ENCODE peak calls at places on chromosome 9, in five cellular contexts. V is SK-N-SH, O is K562, C is A549, T is GM12878. I is an unnamed sample.

GRCh38 chr9:99732715-99733114 is 89.0 kb upstream of the NR4A3 start:
- DNase-seq in O (no peak), T (no peak), C (no peak), V (no peak), I (no peak)

GRCh38 chr9:18700714-18701113 is 226.8 kb downstream of the ADAMTSL1 start:
- DNase-seq in C (no peak), V (no peak), O (no peak), T (no peak), I (no peak)

GRCh38 chr9:127910613-127911205 is 6.1 kb downstream of the ST6GALNAC4 start:
- DNase-seq in C (peak), O (no peak), T (no peak), V (no peak), I (peak)

GRCh38 chr9:121650220-121651013 is 1.0 kb upstream of the DAB2IP start:
- DNase-seq in O (peak), T (no peak), C (peak), V (peak), I (peak)

GRCh38 chr9:78866228-78867132 is 569.6 kb downstream of the PSAT1 start:
- DNase-seq in V (no peak), C (peak), T (no peak), O (no peak), I (peak)

GRCh38 chr9:109026306-109026705 is 13.0 kb upstream of the CTNNAL1 start:
- DNase-seq in T (no peak), O (no peak), C (no peak), V (no peak), I (no peak)

GRCh38 chr9:106310782-106311181 is 552.2 kb upstream of the ZNF462 start:
- DNase-seq in V (no peak), O (no peak), C (no peak), T (peak), I (no peak)

GRCh38 chr9:73153793-73154227 is 2.1 kb downstream of the ANXA1 start:
- DNase-seq in C (peak), T (no peak), O (peak), V (no peak), I (peak)

GRCh38 chr9:115142502-115143265 is 24.7 kb upstream of the TNC start:
- DNase-seq in T (no peak), C (no peak), V (no peak), O (no peak), I (no peak)

GRCh38 chr9:113658565-113658935 is 195.0 kb downstream of the RGS3 start:
- DNase-seq in C (no peak), V (no peak), T (no peak), O (no peak), I (no peak)

GRCh38 chr9:36625006-36625600 is 52.4 kb downstream of the MELK start:
- DNase-seq in C (peak), O (no peak), T (no peak), V (no peak), I (peak)

GRCh38 chr9:131214931-131215330 is 61.4 kb downstream of the FAM78A start:
- DNase-seq in T (no peak), O (no peak), V (no peak), C (no peak), I (no peak)

GRCh38 chr9:93133641-93134017 is 422 bp downstream of the NINJ1 start:
- DNase-seq in T (no peak), O (peak), C (peak), V (peak), I (peak)

GRCh38 chr9:77276799-77277198 is 99.5 kb downstream of the VPS13A start:
- DNase-seq in O (no peak), T (no peak), V (no peak), C (no peak), I (no peak)

GRCh38 chr9:70409800-70410199 is 4.7 kb downstream of the KLF9 start:
- DNase-seq in C (no peak), O (no peak), V (no peak), T (no peak), I (no peak)

GRCh38 chr9:28032178-28032532 is 458.9 kb upstream of the C9orf72 start:
- DNase-seq in V (peak), C (no peak), O (no peak), T (no peak), I (no peak)

GRCh38 chr9:71549023-71549422 is 219.3 kb downstream of the CEMIP2 start:
- DNase-seq in T (peak), O (no peak), C (no peak), V (no peak), I (no peak)

GRCh38 chr9:13292158-13292557 is 12.7 kb upstream of the MPDZ start:
- DNase-seq in O (no peak), T (no peak), C (no peak), V (no peak), I (no peak)

GRCh38 chr9:133727277-133727875 is 10.8 kb downstream of the SARDH start:
- DNase-seq in T (no peak), V (peak), C (no peak), O (no peak), I (no peak)

GRCh38 chr9:114263853-114264510 is 58.9 kb upstream of the ORM1 start:
- DNase-seq in C (no peak), T (no peak), V (no peak), O (peak), I (no peak)

GRCh38 chr9:129374651-129375050 is 196.6 kb upstream of the IER5L start:
- DNase-seq in O (no peak), V (no peak), C (no peak), T (no peak), I (no peak)

GRCh38 chr9:119154527-119154926 is 214.7 kb downstream of the BRINP1 start:
- DNase-seq in C (no peak), O (no peak), T (no peak), V (no peak), I (no peak)

GRCh38 chr9:36276840-36277239 is 18.6 kb upstream of the GNE start:
- DNase-seq in C (peak), T (no peak), V (no peak), O (peak), I (peak)

GRCh38 chr9:108953983-108954574 is 19.9 kb downstream of the ABITRAM start:
- DNase-seq in V (peak), C (peak), T (no peak), O (peak), I (peak)

GRCh38 chr9:91411096-91411771 is 12.4 kb downstream of the NFIL3 start:
- DNase-seq in T (no peak), V (no peak), O (no peak), C (no peak), I (peak)

GRCh38 chr9:73745598-73745997 is 593.9 kb downstream of the ANXA1 start:
- DNase-seq in C (no peak), O (no peak), T (no peak), V (no peak), I (no peak)

GRCh38 chr9:1047605-1048235 is 2.4 kb upstream of the DMRT2 start:
- DNase-seq in T (no peak), V (no peak), C (no peak), O (no peak), I (peak)
- TF ChIP-seq SMC3 in T (no peak), V (no peak), C (no peak), O (no peak), I (no peak)

GRCh38 chr9:38249587-38250210 is 142.8 kb upstream of the ALDH1B1 start:
- DNase-seq in T (no peak), C (no peak), V (no peak), O (no peak), I (no peak)

GRCh38 chr9:38244971-38245370 is 147.5 kb upstream of the ALDH1B1 start:
- DNase-seq in T (no peak), V (no peak), O (no peak), C (no peak), I (no peak)

GRCh38 chr9:38240051-38240450 is 152.5 kb upstream of the ALDH1B1 start:
- DNase-seq in C (no peak), T (no peak), O (no peak), V (no peak), I (no peak)

GRCh38 chr9:38246833-38247232 is 145.7 kb upstream of the ALDH1B1 start:
- DNase-seq in V (no peak), O (no peak), C (no peak), T (no peak), I (no peak)

GRCh38 chr9:38243993-38244392 is 148.5 kb upstream of the ALDH1B1 start:
- DNase-seq in C (no peak), T (no peak), V (peak), O (no peak), I (no peak)
- TF ChIP-seq RCOR1 in C (no peak), T (no peak), V (no peak), O (no peak), I (no peak)

GRCh38 chr9:22232971-22233370 is 213.7 kb upstream of the DMRTA1 start:
- DNase-seq in V (no peak), T (no peak), C (no peak), O (no peak), I (no peak)

GRCh38 chr9:22227986-22228385 is 218.6 kb upstream of the DMRTA1 start:
- DNase-seq in O (no peak), V (no peak), T (no peak), C (no peak), I (no peak)

GRCh38 chr9:22228542-22228941 is 218.1 kb upstream of the DMRTA1 start:
- DNase-seq in T (no peak), O (no peak), C (no peak), V (no peak), I (peak)

DNA sequence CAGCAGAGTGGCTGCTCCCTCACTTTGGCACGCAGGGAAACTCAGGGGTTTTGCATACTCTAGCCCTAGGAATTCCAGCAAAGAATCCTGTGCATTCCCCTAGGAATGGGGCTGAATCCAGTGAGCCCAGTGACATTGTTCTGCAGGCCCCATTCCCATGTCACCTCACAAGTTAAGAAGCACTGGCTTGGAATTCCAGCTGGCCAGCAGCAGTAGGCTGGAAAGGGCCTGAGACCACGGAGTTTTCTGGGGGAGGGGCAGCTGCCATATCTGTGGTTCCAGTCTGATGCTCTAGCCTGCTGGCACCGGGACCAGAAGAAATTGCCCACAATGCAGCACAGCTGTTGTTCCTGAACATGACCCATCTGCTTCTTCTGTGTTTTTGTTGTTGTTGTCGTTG is 217.6 kb upstream of the DMRTA1 start:
- DNase-seq in T (no peak), C (no peak), O (no peak), V (no peak), I (no peak)
- TF ChIP-seq SMC3 in T (no peak), C (no peak), O (no peak), V (no peak), I (no peak)

DNA sequence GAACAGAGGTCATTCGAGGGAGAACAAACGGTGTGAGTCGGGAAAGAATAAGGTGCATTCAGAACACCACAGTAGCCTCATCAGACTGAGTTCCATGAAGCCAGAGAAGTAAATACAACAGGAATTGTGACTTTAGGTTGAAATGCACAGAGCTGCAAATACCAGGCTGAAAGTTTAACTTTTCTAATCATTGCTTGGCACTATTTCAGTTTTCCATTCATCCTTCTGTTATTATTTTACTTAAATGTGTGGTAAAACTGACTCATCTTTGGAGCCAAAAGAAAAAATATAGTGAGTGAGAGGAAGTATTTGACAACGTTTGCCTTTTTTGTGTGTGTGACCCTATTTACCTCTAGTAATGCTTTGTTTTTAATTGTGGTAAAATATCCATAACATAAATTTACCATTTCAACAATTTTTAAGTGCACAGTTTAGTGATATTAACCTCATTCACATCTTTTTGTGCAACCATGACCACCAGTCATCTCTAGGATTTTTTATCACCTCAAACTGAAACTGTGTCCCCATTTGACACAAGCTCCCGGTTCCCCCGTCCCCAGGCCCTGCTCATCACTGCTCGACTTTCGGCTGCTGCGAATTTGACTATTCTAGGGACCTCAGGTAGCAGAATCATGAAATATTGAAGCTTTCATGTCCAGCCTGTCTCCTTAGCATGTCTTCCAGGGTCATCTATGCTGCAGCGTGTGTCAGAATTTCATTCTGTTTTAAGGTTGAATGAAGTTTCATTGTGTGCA is 166.7 kb downstream of the HSD17B3 start:
- DNase-seq in T (no peak), O (no peak), V (no peak), C (no peak), I (peak)
- TF ChIP-seq RCOR1 in T (no peak), O (no peak), V (no peak), C (no peak), I (no peak)

DNA sequence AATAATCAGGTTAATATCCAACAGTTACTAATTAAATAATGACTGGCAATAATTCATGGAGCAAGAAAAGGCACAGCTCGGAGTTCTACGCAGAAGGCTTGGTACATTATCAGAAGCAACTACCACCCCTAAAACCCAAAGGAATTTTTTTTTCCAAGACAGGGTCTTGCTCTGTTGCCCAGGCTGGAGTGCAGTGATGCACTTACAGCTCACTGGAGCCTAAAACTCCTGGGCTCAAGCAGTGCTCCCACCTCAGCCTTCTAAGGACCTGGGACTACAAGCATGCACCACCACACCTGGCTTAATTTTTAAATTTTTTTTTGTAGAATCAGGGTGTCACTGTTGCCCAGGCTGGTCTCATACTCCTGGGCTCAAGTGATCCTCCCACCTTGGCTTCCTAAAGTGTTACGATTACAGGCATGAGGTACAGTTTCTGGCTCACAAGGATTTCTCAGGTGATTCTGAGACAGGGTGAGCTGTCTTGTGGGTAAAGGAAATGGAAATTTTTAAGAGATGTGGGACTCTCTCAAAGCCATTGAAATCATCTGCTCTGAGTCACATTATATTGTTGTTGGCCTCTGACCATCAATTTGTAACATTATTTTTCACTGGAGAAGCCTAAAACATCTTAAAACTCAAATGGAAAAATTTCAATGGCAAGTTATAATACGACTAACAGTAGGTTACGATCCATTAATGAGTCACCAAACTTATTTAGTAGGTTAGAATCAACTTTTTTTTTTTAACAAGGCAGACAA is 19.7 kb upstream of the HSDL2 start:
- DNase-seq in C (no peak), T (no peak), V (no peak), O (no peak), I (peak)
- TF ChIP-seq SMC3 in C (no peak), T (no peak), V (no peak), O (no peak), I (no peak)

DNA sequence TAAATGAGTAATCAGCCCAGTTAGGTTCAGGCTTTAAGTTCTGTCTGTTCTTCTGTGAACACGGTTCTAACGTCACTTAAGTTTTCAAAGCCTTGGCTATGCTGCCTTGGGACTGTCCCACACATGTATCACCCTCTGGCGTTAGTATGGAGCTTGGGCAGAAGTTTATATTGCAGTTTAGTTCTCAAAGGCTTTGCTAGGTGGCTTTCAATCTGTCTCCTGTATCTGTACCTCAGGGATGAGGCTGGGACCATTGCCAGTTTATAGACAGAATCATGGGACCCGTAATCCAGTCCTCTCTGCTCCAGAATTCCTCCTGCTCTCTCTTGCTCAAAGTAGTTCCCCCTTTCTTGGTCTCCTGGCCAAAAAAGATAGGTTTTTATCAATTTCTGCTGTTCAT is 12.1 kb downstream of the C9orf40 start:
- DNase-seq in V (no peak), C (no peak), T (no peak), O (no peak), I (peak)
- TF ChIP-seq RCOR1 in V (no peak), C (no peak), T (no peak), O (no peak), I (no peak)

DNA sequence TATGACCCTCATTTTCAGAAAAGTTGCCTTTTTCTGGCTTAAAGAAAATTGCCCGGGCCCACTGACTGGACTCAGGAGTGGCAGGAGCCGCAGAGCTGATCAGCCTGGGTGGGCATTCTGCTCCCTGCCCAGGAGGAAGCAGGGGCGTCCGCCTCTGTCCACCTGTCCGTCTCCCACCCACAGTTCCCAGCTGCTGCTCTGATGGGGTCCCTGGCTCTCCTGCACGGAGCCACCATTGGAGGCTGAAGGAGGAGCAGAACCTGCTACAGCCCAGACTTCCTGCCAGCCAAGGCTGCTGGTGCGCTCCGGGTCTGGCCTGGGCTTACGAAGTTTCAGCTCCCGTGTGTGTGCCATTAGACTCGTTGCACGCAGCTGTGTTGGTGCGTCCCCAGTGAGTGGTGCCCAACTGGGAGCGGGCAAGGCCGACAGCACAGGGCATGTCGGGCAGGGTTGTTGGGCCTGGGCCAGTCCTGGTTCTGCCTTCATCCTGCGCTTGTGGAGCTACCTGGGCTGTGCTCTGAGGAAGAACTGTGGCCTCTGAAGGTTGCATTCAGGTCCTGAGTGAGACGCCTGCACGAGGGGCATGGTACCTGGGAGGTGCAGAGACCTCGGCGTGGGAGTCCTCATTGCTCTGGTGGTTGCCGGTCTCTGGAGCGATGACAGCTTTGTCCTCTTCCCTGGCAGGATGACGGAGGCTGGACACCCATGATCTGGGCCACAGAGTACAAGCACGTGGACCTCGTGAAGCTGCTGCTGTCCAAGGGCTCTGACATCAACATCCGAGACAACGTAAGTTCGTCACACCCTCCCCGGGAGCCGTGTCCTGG is 77.2 kb upstream of the CACNA1B start:
- DNase-seq in O (no peak), T (no peak), C (no peak), V (no peak), I (no peak)
- TF ChIP-seq SMC3 in O (no peak), T (no peak), C (no peak), V (no peak), I (no peak)

DNA sequence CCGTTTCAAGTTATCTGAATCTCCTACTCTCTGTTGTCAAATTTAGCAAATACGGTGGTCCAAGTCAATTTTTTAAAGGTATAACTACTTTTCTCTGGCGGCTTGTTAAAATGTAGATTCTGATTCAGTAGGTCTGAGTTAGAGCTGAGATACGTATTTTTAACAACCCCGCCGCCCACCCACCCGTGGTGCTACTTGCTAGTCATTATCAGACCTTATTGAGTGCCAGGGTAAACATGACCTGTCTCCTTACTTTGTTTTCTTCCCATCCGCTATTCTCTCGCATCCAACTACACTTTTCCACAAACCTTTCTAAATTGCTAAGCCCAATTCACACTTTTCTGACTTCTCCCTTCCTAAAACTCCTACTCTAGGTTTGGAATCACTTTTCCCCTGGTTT is 694 bp upstream of the PLAA start:
- DNase-seq in V (no peak), T (no peak), O (no peak), C (no peak), I (no peak)
- TF ChIP-seq RCOR1 in V (no peak), T (no peak), O (no peak), C (no peak), I (no peak)